ENCODE peak calls at places on chromosome 12, in five cellular contexts. D is IMR-90, L is HepG2, O is K562, U is H1. W is an unnamed sample.
A peak's percentile ranks its signal among the peaks of the same experiment; 100 is the strongest.

GRCh38 chr12:95963104-95963503 is 20.0 kb downstream of the AMDHD1 start:
- DNase-seq in U (no peak), L (no peak), O (no peak), D (no peak), W (peak; percentile 57)

GRCh38 chr12:12015073-12015685 is 55.6 kb upstream of the BCL2L14 start:
- DNase-seq in L (no peak), D (no peak), U (no peak), O (no peak), W (no peak)

GRCh38 chr12:30931222-30931621 is 4.7 kb downstream of the TSPAN11 start:
- DNase-seq in O (no peak), D (no peak), U (no peak), L (no peak), W (no peak)

GRCh38 chr12:87509233-87509820 is 519.9 kb downstream of the C12orf50 start:
- DNase-seq in L (no peak), U (no peak), O (no peak), D (peak; percentile 81), W (peak; percentile 20)

GRCh38 chr12:54759751-54760150 is 94.6 kb upstream of the MUCL1 start:
- DNase-seq in O (peak; percentile 17), L (peak; percentile 38), U (peak; percentile 25), D (peak; percentile 6), W (peak; percentile 56)

GRCh38 chr12:55940065-55940732 is 9.2 kb downstream of the DGKA start:
- DNase-seq in D (peak; percentile 81), U (peak; percentile 83), O (peak; percentile 87), L (peak; percentile 69), W (peak; percentile 87)

GRCh38 chr12:2963760-2964292 is 4.6 kb downstream of the TEAD4 start:
- DNase-seq in O (no peak), U (peak; percentile 78), D (peak; percentile 20), L (peak; percentile 78), W (no peak)

GRCh38 chr12:52644078-52644415 is 8.0 kb downstream of the KRT2 start:
- DNase-seq in L (no peak), U (no peak), O (no peak), D (no peak), W (no peak)

GRCh38 chr12:132604108-132605054 is 6.0 kb downstream of the LRCOL1 start:
- DNase-seq in L (no peak), D (no peak), U (no peak), O (no peak), W (no peak)

GRCh38 chr12:115354007-115354452 is 670.1 kb upstream of the TBX3 start:
- DNase-seq in L (peak; percentile 18), O (no peak), D (peak; percentile 98), U (no peak), W (peak; percentile 68)

GRCh38 chr12:62715086-62715786 is 219.7 kb downstream of the PPM1H start:
- DNase-seq in O (no peak), L (no peak), D (no peak), U (no peak), W (no peak)

GRCh38 chr12:42094277-42094676 is 50.4 kb downstream of the GXYLT1 start:
- DNase-seq in L (no peak), U (no peak), O (peak; percentile 34), D (peak; percentile 72), W (peak; percentile 31)

GRCh38 chr12:53010955-53011354 is 4.7 kb downstream of the EIF4B start:
- DNase-seq in O (no peak), D (no peak), U (no peak), L (no peak), W (no peak)

GRCh38 chr12:39300799-39301198 is 142.1 kb downstream of the KIF21A start:
- DNase-seq in D (no peak), O (no peak), L (no peak), U (no peak), W (no peak)

GRCh38 chr12:80226576-80226975 is 127.2 kb downstream of the OTOGL start:
- DNase-seq in U (no peak), L (no peak), D (peak; percentile 68), O (no peak), W (no peak)

GRCh38 chr12:31369712-31370521 is 44.0 kb upstream of the SINHCAF start:
- DNase-seq in O (no peak), U (no peak), D (peak; percentile 51), L (peak; percentile 24), W (no peak)

GRCh38 chr12:122001379-122002209 is 20.1 kb upstream of the BCL7A start:
- DNase-seq in D (no peak), O (no peak), U (no peak), L (no peak), W (no peak)

GRCh38 chr12:4284306-4284705 is 10.7 kb downstream of the CCND2 start:
- DNase-seq in U (no peak), L (no peak), D (no peak), O (no peak), W (no peak)
- TF ChIP-seq MAFK in U (no peak), L (no peak), D (no peak), O (no peak), W (no peak)

DNA sequence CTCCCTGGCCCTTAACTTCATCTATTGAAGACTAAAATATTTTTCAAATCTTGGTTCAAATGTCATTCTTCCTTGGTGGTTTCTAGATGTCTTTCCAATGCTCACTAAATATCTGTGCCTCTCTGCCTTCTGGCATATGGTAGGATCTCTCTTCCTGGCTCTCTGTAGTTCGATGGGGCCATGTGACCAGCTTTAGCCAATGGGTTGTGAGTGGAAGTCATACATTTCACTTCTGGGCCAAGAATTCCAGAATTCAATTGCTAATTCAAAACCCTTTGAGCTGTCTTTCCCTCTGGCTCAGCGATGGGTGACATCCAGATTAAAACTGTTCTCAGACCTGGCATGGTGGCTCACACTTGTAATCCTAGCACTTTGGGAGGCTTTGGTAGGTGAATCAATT is 25.8 kb upstream of the CTDSP2 start:
- DNase-seq in O (no peak), U (no peak), D (no peak), L (no peak), W (no peak)
- TF ChIP-seq MAFK in O (no peak), U (no peak), D (no peak), L (no peak), W (no peak)

GRCh38 chr12:101969-102878 is 35.7 kb downstream of the IQSEC3 start:
- DNase-seq in O (peak; percentile 59), U (no peak), D (no peak), L (no peak), W (peak; percentile 30)

GRCh38 chr12:103169-103981 is 36.8 kb downstream of the IQSEC3 start:
- DNase-seq in D (no peak), O (peak; percentile 87), L (no peak), U (peak; percentile 61), W (peak; percentile 73)

GRCh38 chr12:102879-103168 is 36.3 kb downstream of the IQSEC3 start:
- DNase-seq in O (no peak), U (no peak), D (no peak), L (no peak), W (no peak)

GRCh38 chr12:98997-99396 is 32.4 kb downstream of the IQSEC3 start:
- DNase-seq in L (no peak), U (no peak), D (no peak), O (no peak), W (no peak)

GRCh38 chr12:99605-100004 is 33.0 kb downstream of the IQSEC3 start:
- DNase-seq in D (peak; percentile 50), U (no peak), L (no peak), O (no peak), W (no peak)
- TF ChIP-seq MAFK in D (no peak), U (no peak), L (no peak), O (no peak), W (no peak)

GRCh38 chr12:58142991-58143390 is 201.6 kb downstream of the ATP23 start:
- DNase-seq in D (no peak), L (no peak), O (no peak), U (no peak), W (no peak)

GRCh38 chr12:58154359-58154758 is 213.0 kb downstream of the ATP23 start:
- DNase-seq in O (no peak), U (no peak), D (no peak), L (no peak), W (no peak)

GRCh38 chr12:58148976-58149375 is 207.6 kb downstream of the ATP23 start:
- DNase-seq in D (no peak), U (no peak), O (no peak), L (no peak), W (no peak)

GRCh38 chr12:58143498-58143897 is 202.1 kb downstream of the ATP23 start:
- DNase-seq in O (no peak), U (no peak), D (no peak), L (no peak), W (no peak)

GRCh38 chr12:58148405-58148804 is 207.0 kb downstream of the ATP23 start:
- DNase-seq in L (no peak), U (no peak), O (no peak), D (peak; percentile 49), W (peak; percentile 68)
- TF ChIP-seq MAFK in L (no peak), U (no peak), O (no peak), D (no peak), W (peak; percentile 63)

DNA sequence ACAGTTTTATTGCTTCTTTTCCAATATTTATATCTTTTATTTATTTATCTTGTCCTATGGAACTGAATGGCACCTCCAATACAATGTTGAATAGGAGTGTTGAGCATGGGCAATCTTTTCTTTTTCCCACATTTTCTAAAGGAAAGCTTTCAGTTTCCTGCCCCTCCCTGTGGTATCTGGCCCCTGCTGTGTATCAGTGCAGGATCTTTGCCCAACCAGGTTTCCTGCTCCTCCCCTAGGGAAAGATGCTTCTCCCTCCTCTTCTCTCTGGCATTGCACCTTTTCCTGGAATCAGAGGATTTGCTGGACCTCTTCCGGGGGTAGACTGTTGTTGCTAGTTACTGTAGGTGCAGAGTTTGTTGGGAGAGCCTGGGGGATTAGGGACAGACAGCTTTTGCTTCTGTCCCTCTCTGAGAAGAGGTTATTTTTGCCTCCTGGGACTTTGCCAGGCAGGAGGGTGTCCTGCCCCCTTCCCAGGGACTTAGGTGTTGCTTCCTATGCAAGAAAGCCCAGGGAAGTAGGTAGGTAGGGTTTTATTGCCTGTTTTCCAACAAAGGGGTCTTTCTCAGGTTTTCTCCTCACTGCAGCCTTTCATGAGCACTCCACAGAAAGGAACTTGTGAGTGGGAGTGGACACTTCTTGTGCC is 67.6 kb downstream of the POLR3B start:
- DNase-seq in L (no peak), O (no peak), U (no peak), D (no peak), W (no peak)
- TF ChIP-seq MAFK in L (no peak), O (no peak), U (no peak), D (no peak), W (no peak)

GRCh38 chr12:48776956-48777355 is 11.9 kb downstream of the ADCY6 start:
- DNase-seq in L (no peak), D (no peak), U (no peak), O (no peak), W (no peak)
- TF ChIP-seq MAFK in L (no peak), D (no peak), U (no peak), O (no peak), W (no peak)

GRCh38 chr12:113231275-113232231 is 10.3 kb downstream of the TPCN1 start:
- DNase-seq in O (peak; percentile 63), D (peak; percentile 46), L (peak; percentile 79), U (no peak), W (no peak)
- TF ChIP-seq MAFK in O (no peak), D (no peak), L (no peak), U (no peak), W (no peak)

W was measured in A549.